ENCODE peak calls at places on chromosome 9, in seven cellular contexts. L is sigmoid colon; F is HCT116; E is OCI-LY7; Z is SK-N-SH; B is lung; Y is CD4-positive, alpha-beta memory T cell. S is an unnamed sample.

GRCh38 chr9:116482740-116483139 is 204.4 kb upstream of the TRIM32 start:
- DNase-seq in L (no peak), F (no peak), E (no peak), Z (no peak), B (no peak), Y (no peak), S (no peak)

GRCh38 chr9:128316421-128316820 is 5.8 kb downstream of the TRUB2 start:
- DNase-seq in L (no peak), F (no peak), E (no peak), Z (no peak), B (no peak), Y (no peak), S (no peak)

GRCh38 chr9:26949604-26950003 is 2.6 kb upstream of the PLAA start:
- DNase-seq in L (no peak), F (peak), E (no peak), Z (no peak), B (no peak), Y (no peak), S (no peak)

GRCh38 chr9:8349369-8349768 is 549.8 kb upstream of the DMAC1 start:
- DNase-seq in L (no peak), F (no peak), E (no peak), Z (peak), B (no peak), Y (no peak), S (no peak)

GRCh38 chr9:20722221-20722620 is 38.2 kb downstream of the FOCAD start:
- DNase-seq in L (no peak), F (no peak), E (no peak), Z (no peak), B (no peak), Y (no peak), S (no peak)

GRCh38 chr9:138077126-138077525 is 199.5 kb downstream of the CACNA1B start:
- DNase-seq in L (peak), F (no peak), E (no peak), Z (peak), B (no peak), Y (no peak), S (no peak)

GRCh38 chr9:16867571-16868311 is 2.7 kb downstream of the BNC2 start:
- DNase-seq in L (peak), F (no peak), E (no peak), Z (no peak), B (no peak), Y (no peak), S (no peak)

GRCh38 chr9:12718482-12719026 is 25.4 kb downstream of the TYRP1 start:
- DNase-seq in L (no peak), F (no peak), E (no peak), Z (no peak), B (no peak), Y (no peak), S (no peak)

GRCh38 chr9:93540305-93540704 is 36.1 kb upstream of the PHF2 start:
- DNase-seq in L (no peak), F (no peak), E (no peak), Z (no peak), B (no peak), Y (no peak), S (no peak)

GRCh38 chr9:86575137-86575536 is 220.9 kb upstream of the TUT7 start:
- DNase-seq in L (no peak), F (no peak), E (no peak), Z (no peak), B (no peak), Y (no peak), S (no peak)

GRCh38 chr9:87292449-87293191 is 205.0 kb upstream of the DAPK1 start:
- DNase-seq in L (no peak), F (no peak), E (no peak), Z (no peak), B (no peak), Y (no peak), S (no peak)

GRCh38 chr9:4415281-4415680 is 75.0 kb upstream of the SLC1A1 start:
- DNase-seq in L (no peak), F (no peak), E (no peak), Z (no peak), B (no peak), Y (no peak), S (no peak)

GRCh38 chr9:124784503-124784902 is 7.6 kb downstream of the OLFML2A start:
- DNase-seq in L (no peak), F (no peak), E (no peak), Z (no peak), B (no peak), Y (no peak), S (no peak)

GRCh38 chr9:129176786-129177442 is 1.1 kb downstream of the IER5L start:
- DNase-seq in L (peak), F (no peak), E (peak), Z (peak), B (peak), Y (no peak), S (peak)

GRCh38 chr9:103514767-103515166 is 519.6 kb downstream of the CYLC2 start:
- DNase-seq in L (no peak), F (no peak), E (no peak), Z (no peak), B (no peak), Y (no peak), S (no peak)

GRCh38 chr9:133609311-133610098 is at the start of gene FAM163B:
- DNase-seq in L (no peak), F (no peak), E (no peak), Z (peak), B (no peak), Y (no peak), S (no peak)

GRCh38 chr9:125755340-125755739 is 8.2 kb downstream of the PBX3 start:
- DNase-seq in L (no peak), F (no peak), E (no peak), Z (peak), B (no peak), Y (no peak), S (no peak)

GRCh38 chr9:110307191-110307590 is 30.5 kb downstream of the TXNDC8 start:
- DNase-seq in L (no peak), F (no peak), E (no peak), Z (no peak), B (no peak), Y (no peak), S (no peak)

GRCh38 chr9:110309661-110310060 is 28.0 kb downstream of the TXNDC8 start:
- DNase-seq in L (no peak), F (no peak), E (no peak), Z (no peak), B (no peak), Y (no peak), S (no peak)

GRCh38 chr9:110303136-110303535 is 34.5 kb downstream of the TXNDC8 start:
- DNase-seq in L (no peak), F (no peak), E (no peak), Z (no peak), B (no peak), Y (no peak), S (no peak)

DNA sequence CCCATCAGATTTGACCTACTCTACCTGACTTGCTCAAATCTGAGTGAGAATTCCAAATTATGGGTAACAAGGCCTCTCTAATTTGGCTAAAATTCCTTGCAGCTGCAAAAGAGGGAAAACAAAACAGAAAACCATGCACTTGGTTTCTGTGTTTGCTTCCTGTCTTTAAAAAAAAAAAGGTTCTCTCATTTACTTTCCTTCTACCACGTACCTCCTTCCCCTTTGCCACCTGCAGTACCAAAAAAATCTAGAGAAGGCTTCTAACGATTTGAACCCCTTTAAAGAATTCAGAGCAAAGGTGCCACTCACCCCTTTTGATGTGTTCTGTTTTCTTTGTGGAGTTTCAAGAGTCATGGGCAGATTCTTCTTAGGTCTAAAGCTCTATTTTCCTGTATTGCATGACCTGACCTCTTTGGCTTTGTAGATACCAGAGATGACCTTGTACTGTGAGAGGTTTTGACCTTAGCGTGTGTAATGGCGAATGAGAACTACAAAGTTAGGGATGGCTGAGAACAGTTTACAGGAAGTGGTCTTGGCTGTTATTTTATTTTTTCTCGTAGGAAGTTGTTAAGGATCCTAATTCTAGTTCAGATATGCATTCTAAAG is 29.1 kb downstream of the TXNDC8 start:
- DNase-seq in L (no peak), F (no peak), E (peak), Z (no peak), B (no peak), Y (no peak), S (no peak)
- H3K27ac ChIP-seq in L (no peak), F (no peak), E (peak), Z (no peak), B (no peak), Y (no peak), S (no peak)

DNA sequence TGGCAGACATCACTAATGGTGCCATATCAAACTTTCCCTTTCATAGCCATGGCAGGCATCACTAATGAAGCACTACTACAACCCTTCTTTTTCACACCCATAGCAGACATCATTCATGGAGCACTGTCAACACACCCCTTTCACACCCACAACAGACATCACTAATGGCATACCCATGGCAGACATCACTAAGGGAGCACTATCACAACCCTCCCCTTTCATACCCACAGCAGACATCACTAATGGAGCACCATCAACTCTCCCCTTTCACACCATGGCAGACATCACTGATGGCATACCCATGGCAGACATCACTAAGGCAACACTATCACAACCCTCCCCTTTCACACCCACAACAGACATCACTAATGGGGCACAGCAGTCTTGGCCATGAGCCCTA is 33.7 kb downstream of the LAMC3 start:
- DNase-seq in L (no peak), F (no peak), E (peak), Z (no peak), B (no peak), Y (no peak), S (no peak)
- H3K4me3 ChIP-seq in L (no peak), F (no peak), E (peak), Z (no peak), B (no peak), Y (no peak), S (no peak)

GRCh38 chr9:35568196-35568595 is 36.9 kb upstream of the TESK1 start:
- DNase-seq in L (no peak), F (no peak), E (no peak), Z (no peak), B (no peak), Y (no peak), S (no peak)

GRCh38 chr9:35571113-35571512 is 33.9 kb upstream of the TESK1 start:
- DNase-seq in L (no peak), F (no peak), E (no peak), Z (no peak), B (no peak), Y (no peak), S (no peak)

GRCh38 chr9:35566417-35566816 is 38.6 kb upstream of the TESK1 start:
- DNase-seq in L (no peak), F (no peak), E (no peak), Z (no peak), B (no peak), Y (no peak), S (no peak)

GRCh38 chr9:35570709-35571108 is 34.4 kb upstream of the TESK1 start:
- DNase-seq in L (no peak), F (no peak), E (peak), Z (no peak), B (no peak), Y (no peak), S (no peak)

GRCh38 chr9:35569206-35569605 is 35.9 kb upstream of the TESK1 start:
- DNase-seq in L (no peak), F (no peak), E (peak), Z (no peak), B (no peak), Y (no peak), S (no peak)
- H3K27ac ChIP-seq in L (no peak), F (no peak), E (peak), Z (no peak), B (no peak), Y (no peak), S (no peak)

GRCh38 chr9:33023661-33024060 is 1.4 kb upstream of the DNAJA1 start:
- DNase-seq in L (no peak), F (no peak), E (no peak), Z (no peak), B (no peak), Y (no peak), S (no peak)
- H3K4me3 ChIP-seq in L (peak), F (peak), E (peak), Z (peak), B (no peak), Y (no peak), S (no peak)

GRCh38 chr9:34049630-34050384 is 1.1 kb upstream of the UBAP2 start:
- DNase-seq in L (no peak), F (no peak), E (no peak), Z (peak), B (no peak), Y (no peak), S (peak)
- H3K27ac ChIP-seq in L (peak), F (peak), E (peak), Z (peak), B (peak), Y (peak), S (peak)

GRCh38 chr9:123353984-123354591 is 1.9 kb upstream of the CRB2 start:
- DNase-seq in L (peak), F (peak), E (peak), Z (peak), B (peak), Y (no peak), S (peak)

GRCh38 chr9:123354806-123355508 is 1.0 kb upstream of the CRB2 start:
- DNase-seq in L (no peak), F (no peak), E (no peak), Z (peak), B (no peak), Y (no peak), S (no peak)

GRCh38 chr9:123356851-123357747 is 1.1 kb downstream of the CRB2 start:
- DNase-seq in L (no peak), F (no peak), E (no peak), Z (peak), B (no peak), Y (no peak), S (no peak)

GRCh38 chr9:123357748-123358059 is 1.7 kb downstream of the CRB2 start:
- DNase-seq in L (no peak), F (no peak), E (no peak), Z (no peak), B (no peak), Y (no peak), S (no peak)

GRCh38 chr9:123355761-123356520 is at the start of gene CRB2:
- DNase-seq in L (no peak), F (no peak), E (no peak), Z (peak), B (no peak), Y (no peak), S (no peak)
- H3K4me3 ChIP-seq in L (no peak), F (no peak), E (no peak), Z (no peak), B (no peak), Y (no peak), S (no peak)

GRCh38 chr9:113179839-113180238 is 29.0 kb downstream of the SLC31A2 start:
- DNase-seq in L (no peak), F (no peak), E (no peak), Z (no peak), B (no peak), Y (no peak), S (no peak)

GRCh38 chr9:113181165-113181564 is 30.4 kb downstream of the SLC31A2 start:
- DNase-seq in L (no peak), F (no peak), E (no peak), Z (no peak), B (no peak), Y (no peak), S (no peak)

GRCh38 chr9:113178087-113178486 is 27.3 kb downstream of the SLC31A2 start:
- DNase-seq in L (no peak), F (no peak), E (no peak), Z (no peak), B (no peak), Y (no peak), S (no peak)

GRCh38 chr9:113173341-113173740 is 22.5 kb downstream of the SLC31A2 start:
- DNase-seq in L (no peak), F (no peak), E (no peak), Z (no peak), B (no peak), Y (no peak), S (no peak)

GRCh38 chr9:113176748-113177147 is 25.9 kb downstream of the SLC31A2 start:
- DNase-seq in L (no peak), F (no peak), E (no peak), Z (no peak), B (no peak), Y (no peak), S (no peak)
- H3K27ac ChIP-seq in L (no peak), F (no peak), E (no peak), Z (no peak), B (no peak), Y (no peak), S (no peak)

GRCh38 chr9:136858844-136859757 is 7.0 kb downstream of the MAMDC4 start:
- DNase-seq in L (peak), F (no peak), E (no peak), Z (no peak), B (no peak), Y (peak), S (peak)
- H3K4me3 ChIP-seq in L (no peak), F (no peak), E (no peak), Z (no peak), B (no peak), Y (no peak), S (no peak)

GRCh38 chr9:34158362-34158869 is 20.4 kb upstream of the UBAP1 start:
- DNase-seq in L (no peak), F (no peak), E (no peak), Z (no peak), B (peak), Y (no peak), S (no peak)

GRCh38 chr9:34169125-34169524 is 9.7 kb upstream of the UBAP1 start:
- DNase-seq in L (no peak), F (no peak), E (no peak), Z (no peak), B (no peak), Y (no peak), S (no peak)

GRCh38 chr9:34157898-34158297 is 20.9 kb upstream of the UBAP1 start:
- DNase-seq in L (no peak), F (no peak), E (no peak), Z (no peak), B (no peak), Y (no peak), S (no peak)

GRCh38 chr9:34163439-34163838 is 15.4 kb upstream of the UBAP1 start:
- DNase-seq in L (no peak), F (no peak), E (no peak), Z (no peak), B (no peak), Y (no peak), S (no peak)
- H3K27ac ChIP-seq in L (no peak), F (no peak), E (no peak), Z (no peak), B (no peak), Y (no peak), S (no peak)

S was measured in colonic mucosa.